ENCODE peak calls at places on chromosomes 4 and X, in five cellular contexts. One of them, this sample, is unnamed.
A peak's percentile ranks its signal among the peaks of the same experiment; 100 is the strongest.

GRCh38 chr4:1250921-1251772 is 2.2 kb upstream of the CTBP1 start:
- DNase-seq in non-pigmented ciliary epithelial cell: no peak
- DNase-seq in foreskin fibroblast: no peak
- DNase-seq in HFFc6: no peak
- DNase-seq in EL: no peak
- DNase-seq in this sample: no peak

GRCh38 chr4:128519163-128519810 is 231.7 kb upstream of the PGRMC2 start:
- DNase-seq in foreskin fibroblast: peak; percentile 66
- DNase-seq in EL: no peak
- DNase-seq in HFFc6: no peak
- DNase-seq in non-pigmented ciliary epithelial cell: no peak
- DNase-seq in this sample: no peak

GRCh38 chr4:85475631-85476233 is 782 bp downstream of the ARHGAP24 start:
- DNase-seq in foreskin fibroblast: peak; percentile 73
- DNase-seq in non-pigmented ciliary epithelial cell: no peak
- DNase-seq in EL: peak; percentile 26
- DNase-seq in HFFc6: peak; percentile 26
- DNase-seq in this sample: peak; percentile 5

GRCh38 chr4:7391637-7392437 is 42.9 kb downstream of the PSAPL1 start:
- DNase-seq in HFFc6: no peak
- DNase-seq in foreskin fibroblast: no peak
- DNase-seq in EL: no peak
- DNase-seq in non-pigmented ciliary epithelial cell: no peak
- DNase-seq in this sample: no peak

GRCh38 chrX:51955200-51955599 is 61.8 kb downstream of the MAGED1 start:
- DNase-seq in foreskin fibroblast: no peak
- DNase-seq in non-pigmented ciliary epithelial cell: no peak
- DNase-seq in EL: no peak
- DNase-seq in HFFc6: no peak
- DNase-seq in this sample: no peak

GRCh38 chrX:129738466-129739308 is at the start of gene XPNPEP2:
- DNase-seq in HFFc6: no peak
- DNase-seq in foreskin fibroblast: peak; percentile 74
- DNase-seq in EL: no peak
- DNase-seq in non-pigmented ciliary epithelial cell: no peak
- DNase-seq in this sample: peak; percentile 39

GRCh38 chrX:69238153-69238959 is 73.1 kb upstream of the PJA1 start:
- DNase-seq in EL: no peak
- DNase-seq in non-pigmented ciliary epithelial cell: no peak
- DNase-seq in HFFc6: no peak
- DNase-seq in foreskin fibroblast: no peak
- DNase-seq in this sample: no peak

GRCh38 chrX:68936608-68937007 is 107.8 kb downstream of the EFNB1 start:
- DNase-seq in foreskin fibroblast: peak; percentile 84
- DNase-seq in non-pigmented ciliary epithelial cell: peak; percentile 78
- DNase-seq in EL: peak; percentile 83
- DNase-seq in HFFc6: peak; percentile 81
- DNase-seq in this sample: peak; percentile 66

GRCh38 chr4:189124149-189124758 is 816.4 kb upstream of the FRG1 start:
- DNase-seq in foreskin fibroblast: peak; percentile 79
- DNase-seq in non-pigmented ciliary epithelial cell: peak; percentile 2
- DNase-seq in EL: peak; percentile 13
- DNase-seq in HFFc6: peak; percentile 41
- DNase-seq in this sample: peak; percentile 40

GRCh38 chr4:176654565-176655216 is 138.0 kb downstream of the VEGFC start:
- DNase-seq in EL: peak; percentile 40
- DNase-seq in non-pigmented ciliary epithelial cell: no peak
- DNase-seq in foreskin fibroblast: peak; percentile 50
- DNase-seq in HFFc6: no peak
- DNase-seq in this sample: no peak

GRCh38 chr4:132646186-132646585 is 502.9 kb upstream of the PCDH10 start:
- DNase-seq in non-pigmented ciliary epithelial cell: no peak
- DNase-seq in HFFc6: peak; percentile 2
- DNase-seq in foreskin fibroblast: no peak
- DNase-seq in EL: no peak
- DNase-seq in this sample: no peak

GRCh38 chr4:126563389-126563788 is 1069.4 kb upstream of the INTU start:
- DNase-seq in non-pigmented ciliary epithelial cell: no peak
- DNase-seq in EL: no peak
- DNase-seq in HFFc6: no peak
- DNase-seq in foreskin fibroblast: no peak
- DNase-seq in this sample: no peak

GRCh38 chr4:122692641-122693520 is 39.6 kb upstream of the BBS12 start:
- DNase-seq in non-pigmented ciliary epithelial cell: no peak
- DNase-seq in HFFc6: peak; percentile 11
- DNase-seq in foreskin fibroblast: peak; percentile 33
- DNase-seq in EL: no peak
- DNase-seq in this sample: no peak

GRCh38 chrX:34371740-34372139 is 239.6 kb upstream of the FAM47A start:
- DNase-seq in foreskin fibroblast: peak; percentile 4
- DNase-seq in non-pigmented ciliary epithelial cell: no peak
- DNase-seq in HFFc6: no peak
- DNase-seq in EL: no peak
- DNase-seq in this sample: no peak

GRCh38 chrX:117063224-117063623 is 600.4 kb upstream of the CT83 start:
- DNase-seq in HFFc6: no peak
- DNase-seq in EL: no peak
- DNase-seq in non-pigmented ciliary epithelial cell: no peak
- DNase-seq in foreskin fibroblast: no peak
- DNase-seq in this sample: no peak

GRCh38 chr4:141057582-141057981 is 75.7 kb downstream of the RNF150 start:
- DNase-seq in non-pigmented ciliary epithelial cell: no peak
- DNase-seq in EL: no peak
- DNase-seq in HFFc6: no peak
- DNase-seq in foreskin fibroblast: no peak
- DNase-seq in this sample: no peak

GRCh38 chr4:41146196-41146595 is 68.1 kb downstream of the APBB2 start:
- DNase-seq in non-pigmented ciliary epithelial cell: no peak
- DNase-seq in foreskin fibroblast: no peak
- DNase-seq in HFFc6: no peak
- DNase-seq in EL: no peak
- DNase-seq in this sample: no peak

GRCh38 chr4:118173956-118174355 is 139.7 kb downstream of the NDST3 start:
- DNase-seq in foreskin fibroblast: peak; percentile 87
- DNase-seq in non-pigmented ciliary epithelial cell: peak; percentile 82
- DNase-seq in EL: peak; percentile 86
- DNase-seq in HFFc6: peak; percentile 82
- DNase-seq in this sample: peak; percentile 53

GRCh38 chr4:14827111-14827510 is 175.2 kb upstream of the CPEB2 start:
- DNase-seq in EL: peak; percentile 46
- DNase-seq in foreskin fibroblast: peak; percentile 28
- DNase-seq in non-pigmented ciliary epithelial cell: no peak
- DNase-seq in HFFc6: no peak
- DNase-seq in this sample: no peak

GRCh38 chrX:130263016-130263415 is 5.7 kb downstream of the ZNF280C start:
- DNase-seq in foreskin fibroblast: peak; percentile 59
- DNase-seq in HFFc6: no peak
- DNase-seq in non-pigmented ciliary epithelial cell: no peak
- DNase-seq in EL: no peak
- DNase-seq in this sample: no peak